ENCODE peak calls at places on chromosome 3, in five cellular contexts. One of them, this sample, is unnamed.
A peak's percentile ranks its signal among the peaks of the same experiment; 100 is the strongest.

GRCh38 chr3:3196148-3196861 is 16.8 kb upstream of the CRBN start:
- DNase-seq in tibial nerve: no peak
- DNase-seq in stomach: no peak
- DNase-seq in ovary: no peak
- DNase-seq in A549: peak; percentile 22
- DNase-seq in this sample: no peak

GRCh38 chr3:146912233-146913015 is 307.3 kb upstream of the PLSCR5 start:
- DNase-seq in tibial nerve: no peak
- DNase-seq in stomach: no peak
- DNase-seq in ovary: no peak
- DNase-seq in A549: no peak
- DNase-seq in this sample: no peak

GRCh38 chr3:195462308-195462610 is 19.4 kb upstream of the ACAP2 start:
- DNase-seq in tibial nerve: no peak
- DNase-seq in stomach: no peak
- DNase-seq in ovary: no peak
- DNase-seq in A549: no peak
- DNase-seq in this sample: no peak

GRCh38 chr3:105354429-105354828 is 12.3 kb upstream of the ALCAM start:
- DNase-seq in tibial nerve: no peak
- DNase-seq in stomach: no peak
- DNase-seq in ovary: no peak
- DNase-seq in A549: no peak
- DNase-seq in this sample: no peak

GRCh38 chr3:42149537-42150426 is 58.6 kb downstream of the TRAK1 start:
- DNase-seq in tibial nerve: no peak
- DNase-seq in stomach: peak; percentile 90
- DNase-seq in ovary: no peak
- DNase-seq in A549: peak; percentile 75
- DNase-seq in this sample: peak; percentile 82

GRCh38 chr3:48305396-48305795 is 28.1 kb downstream of the SPINK8 start:
- DNase-seq in tibial nerve: no peak
- DNase-seq in stomach: no peak
- DNase-seq in ovary: no peak
- DNase-seq in A549: no peak
- DNase-seq in this sample: no peak

GRCh38 chr3:142618917-142619401 is 22.8 kb downstream of the PLS1 start:
- DNase-seq in tibial nerve: no peak
- DNase-seq in stomach: peak; percentile 34
- DNase-seq in ovary: no peak
- DNase-seq in A549: peak; percentile 64
- DNase-seq in this sample: no peak

GRCh38 chr3:56064684-56065083 is 403.6 kb downstream of the ERC2 start:
- DNase-seq in tibial nerve: no peak
- DNase-seq in stomach: no peak
- DNase-seq in ovary: no peak
- DNase-seq in A549: peak; percentile 19
- DNase-seq in this sample: no peak

GRCh38 chr3:63450634-63451363 is 172.7 kb downstream of the SYNPR start:
- DNase-seq in tibial nerve: no peak
- DNase-seq in stomach: no peak
- DNase-seq in ovary: no peak
- DNase-seq in A549: no peak
- DNase-seq in this sample: no peak

GRCh38 chr3:49132437-49133225 is at the start of gene LAMB2:
- DNase-seq in tibial nerve: peak; percentile 80
- DNase-seq in stomach: peak; percentile 77
- DNase-seq in ovary: peak; percentile 77
- DNase-seq in A549: peak; percentile 67
- DNase-seq in this sample: peak; percentile 73

GRCh38 chr3:147119346-147119745 is 287.0 kb downstream of the ZIC4 start:
- DNase-seq in tibial nerve: no peak
- DNase-seq in stomach: no peak
- DNase-seq in ovary: no peak
- DNase-seq in A549: no peak
- DNase-seq in this sample: no peak

GRCh38 chr3:52525666-52526065 is 8.0 kb downstream of the NT5DC2 start:
- DNase-seq in tibial nerve: no peak
- DNase-seq in stomach: no peak
- DNase-seq in ovary: no peak
- DNase-seq in A549: no peak
- DNase-seq in this sample: no peak

GRCh38 chr3:83928391-83928790 is 1030.4 kb upstream of the CADM2 start:
- DNase-seq in tibial nerve: no peak
- DNase-seq in stomach: no peak
- DNase-seq in ovary: no peak
- DNase-seq in A549: peak; percentile 60
- DNase-seq in this sample: no peak

GRCh38 chr3:159860727-159861126 is 127.9 kb upstream of the IL12A start:
- DNase-seq in tibial nerve: no peak
- DNase-seq in stomach: no peak
- DNase-seq in ovary: no peak
- DNase-seq in A549: no peak
- DNase-seq in this sample: no peak

GRCh38 chr3:29346828-29347227 is 66.0 kb downstream of the RBMS3 start:
- DNase-seq in tibial nerve: no peak
- DNase-seq in stomach: no peak
- DNase-seq in ovary: no peak
- DNase-seq in A549: no peak
- DNase-seq in this sample: no peak

GRCh38 chr3:39232859-39233258 is 40.5 kb upstream of the XIRP1 start:
- DNase-seq in tibial nerve: no peak
- DNase-seq in stomach: no peak
- DNase-seq in ovary: no peak
- DNase-seq in A549: no peak
- DNase-seq in this sample: no peak

GRCh38 chr3:170044280-170044679 is 6.5 kb downstream of the GPR160 start:
- DNase-seq in tibial nerve: no peak
- DNase-seq in stomach: no peak
- DNase-seq in ovary: no peak
- DNase-seq in A549: no peak
- DNase-seq in this sample: no peak

GRCh38 chr3:141146979-141147470 is 84.6 kb upstream of the PXYLP1 start:
- DNase-seq in tibial nerve: no peak
- DNase-seq in stomach: no peak
- DNase-seq in ovary: no peak
- DNase-seq in A549: no peak
- DNase-seq in this sample: no peak

GRCh38 chr3:183485585-183485984 is 57.2 kb upstream of the MCF2L2 start:
- DNase-seq in tibial nerve: no peak
- DNase-seq in stomach: no peak
- DNase-seq in ovary: no peak
- DNase-seq in A549: no peak
- DNase-seq in this sample: no peak

GRCh38 chr3:21894459-21895083 is 143.6 kb upstream of the ZNF385D start:
- DNase-seq in tibial nerve: peak; percentile 37
- DNase-seq in stomach: no peak
- DNase-seq in ovary: no peak
- DNase-seq in A549: peak; percentile 5
- DNase-seq in this sample: no peak

GRCh38 chr3:48180530-48181253 is 7.5 kb downstream of the CDC25A start:
- DNase-seq in tibial nerve: no peak
- DNase-seq in stomach: no peak
- DNase-seq in ovary: no peak
- DNase-seq in A549: no peak
- DNase-seq in this sample: peak; percentile 33

GRCh38 chr3:171807129-171807675 is 3.1 kb downstream of the PLD1 start:
- DNase-seq in tibial nerve: no peak
- DNase-seq in stomach: no peak
- DNase-seq in ovary: no peak
- DNase-seq in A549: no peak
- DNase-seq in this sample: no peak

GRCh38 chr3:171806200-171807128 is 3.8 kb downstream of the PLD1 start:
- DNase-seq in tibial nerve: no peak
- DNase-seq in stomach: no peak
- DNase-seq in ovary: no peak
- DNase-seq in A549: peak; percentile 90
- DNase-seq in this sample: no peak

GRCh38 chr3:171809513-171810277 is 588 bp downstream of the PLD1 start:
- DNase-seq in tibial nerve: peak; percentile 72
- DNase-seq in stomach: peak; percentile 68
- DNase-seq in ovary: peak; percentile 73
- DNase-seq in A549: peak; percentile 77
- DNase-seq in this sample: peak; percentile 84

GRCh38 chr3:171805687-171806086 is 4.6 kb downstream of the PLD1 start:
- DNase-seq in tibial nerve: no peak
- DNase-seq in stomach: no peak
- DNase-seq in ovary: no peak
- DNase-seq in A549: no peak
- DNase-seq in this sample: no peak

DNA sequence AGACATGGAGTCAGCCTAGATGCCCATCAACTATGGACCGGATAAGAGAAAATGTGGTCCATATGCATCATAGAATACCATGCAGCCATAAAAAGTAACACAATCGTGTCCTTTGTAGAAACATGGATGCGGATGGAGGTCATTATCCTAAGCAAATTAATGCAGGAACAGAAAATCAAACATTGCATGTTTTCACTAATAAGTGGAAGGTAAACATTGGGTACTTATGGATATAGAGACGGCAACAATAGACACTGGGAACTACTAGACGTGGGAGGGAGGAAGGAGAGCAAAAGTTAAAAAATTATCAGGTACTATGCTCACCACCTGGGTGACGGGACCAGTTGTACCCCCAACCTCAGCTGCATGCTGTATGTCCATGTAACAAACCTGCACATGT is 2.5 kb downstream of the PLD1 start:
- DNase-seq in tibial nerve: no peak
- DNase-seq in stomach: no peak
- DNase-seq in ovary: no peak
- DNase-seq in A549: no peak
- DNase-seq in this sample: no peak
- H3K4me1 ChIP-seq in tibial nerve: peaks cover 23% of the 10 kb centered on the region
- H3K4me1 ChIP-seq in stomach: peaks cover 54% of the 10 kb centered on the region
- H3K4me1 ChIP-seq in ovary: peaks cover 16% of the 10 kb centered on the region
- H3K4me1 ChIP-seq in A549: peaks cover 63% of the 10 kb centered on the region
- H3K4me1 ChIP-seq in this sample: peaks cover 42% of the 10 kb centered on the region

DNA sequence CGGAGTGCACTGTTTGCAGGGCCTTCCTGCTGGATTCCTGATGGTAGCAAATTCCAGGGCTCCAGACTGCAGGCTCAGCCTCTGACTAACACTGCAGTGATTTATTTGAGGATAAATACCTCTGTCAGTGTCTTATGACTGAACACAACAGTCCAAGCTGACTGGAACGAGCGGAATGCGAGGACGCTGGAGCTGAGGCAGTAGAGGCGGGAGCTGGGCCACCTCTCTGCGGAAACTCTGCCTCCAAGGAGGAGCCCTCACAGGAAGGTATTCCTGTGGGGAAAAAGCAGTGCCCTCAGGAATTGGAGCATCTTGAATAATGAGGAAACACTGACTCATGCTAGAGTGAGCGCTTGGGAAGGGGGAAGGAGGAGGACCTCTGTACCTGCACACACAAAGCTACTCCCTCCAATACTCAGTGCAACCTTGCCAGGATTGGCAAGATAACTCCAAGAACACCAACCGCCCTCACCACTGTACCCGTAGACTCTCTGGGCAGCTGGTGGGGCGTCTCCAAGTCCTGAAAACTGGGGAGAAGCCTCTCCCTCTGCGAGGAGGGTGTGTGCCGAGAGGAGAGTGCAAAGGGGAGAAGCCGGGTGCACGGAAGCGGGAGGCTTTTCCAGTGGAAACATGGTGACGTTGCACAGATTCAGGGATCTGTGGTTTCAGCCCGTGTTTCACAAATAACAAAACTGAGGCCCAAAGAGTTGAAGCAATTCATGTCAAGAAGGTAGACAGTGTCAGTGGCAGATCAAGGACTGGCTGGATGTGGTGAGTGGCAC is 43.0 kb downstream of the VGLL4 start:
- DNase-seq in tibial nerve: no peak
- DNase-seq in stomach: peak; percentile 57
- DNase-seq in ovary: peak; percentile 81
- DNase-seq in A549: peak; percentile 93
- DNase-seq in this sample: no peak
- TF ChIP-seq EP300 in tibial nerve: peak; percentile 76
- TF ChIP-seq EP300 in stomach: no peak
- TF ChIP-seq EP300 in ovary: no peak
- TF ChIP-seq EP300 in A549: no peak
- TF ChIP-seq EP300 in this sample: no peak

GRCh38 chr3:181354140-181354539 is 357.6 kb upstream of the SOX2 start:
- DNase-seq in tibial nerve: no peak
- DNase-seq in stomach: no peak
- DNase-seq in ovary: no peak
- DNase-seq in A549: no peak
- DNase-seq in this sample: no peak

GRCh38 chr3:181358060-181358459 is 353.7 kb upstream of the SOX2 start:
- DNase-seq in tibial nerve: no peak
- DNase-seq in stomach: no peak
- DNase-seq in ovary: no peak
- DNase-seq in A549: no peak
- DNase-seq in this sample: no peak

GRCh38 chr3:181362378-181362777 is 349.3 kb upstream of the SOX2 start:
- DNase-seq in tibial nerve: no peak
- DNase-seq in stomach: no peak
- DNase-seq in ovary: no peak
- DNase-seq in A549: no peak
- DNase-seq in this sample: no peak

GRCh38 chr3:181363231-181363630 is 348.5 kb upstream of the SOX2 start:
- DNase-seq in tibial nerve: no peak
- DNase-seq in stomach: no peak
- DNase-seq in ovary: no peak
- DNase-seq in A549: no peak
- DNase-seq in this sample: no peak

DNA sequence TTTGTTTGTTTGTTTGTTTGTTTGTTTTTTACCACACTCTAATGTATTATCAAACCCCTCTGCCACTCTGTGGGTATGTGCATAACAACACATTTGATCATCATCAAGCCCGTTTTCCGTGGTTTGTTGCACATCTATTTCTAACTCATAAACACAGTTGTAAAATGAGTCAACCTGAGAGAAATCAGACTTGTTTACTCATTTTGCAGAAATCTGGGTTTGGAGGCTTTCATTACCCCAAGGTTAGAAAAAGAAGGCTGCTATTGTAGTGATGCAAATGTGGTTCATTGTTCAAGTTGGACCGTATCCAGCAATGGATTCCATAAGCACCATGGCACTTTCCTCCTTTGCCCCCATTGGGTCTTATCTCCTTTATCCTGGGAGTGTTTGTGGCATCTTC is 353.2 kb upstream of the SOX2 start:
- DNase-seq in tibial nerve: no peak
- DNase-seq in stomach: no peak
- DNase-seq in ovary: no peak
- DNase-seq in A549: no peak
- DNase-seq in this sample: no peak
- H3K4me3 ChIP-seq in tibial nerve: no peak overlapping the region
- H3K4me3 ChIP-seq in stomach: no peak overlapping the region
- H3K4me3 ChIP-seq in ovary: no peak overlapping the region
- H3K4me3 ChIP-seq in A549: no peak overlapping the region
- H3K4me3 ChIP-seq in this sample: no peak overlapping the region

GRCh38 chr3:66425032-66425431 is 75.8 kb downstream of the LRIG1 start:
- DNase-seq in tibial nerve: peak; percentile 64
- DNase-seq in stomach: no peak
- DNase-seq in ovary: peak; percentile 88
- DNase-seq in A549: no peak
- DNase-seq in this sample: no peak
- H3K4me1 ChIP-seq in tibial nerve: peaks cover 13% of the 10 kb centered on the region
- H3K4me1 ChIP-seq in stomach: peaks cover 74% of the 10 kb centered on the region
- H3K4me1 ChIP-seq in ovary: peaks cover 27% of the 10 kb centered on the region
- H3K4me1 ChIP-seq in A549: peaks cover 14% of the 10 kb centered on the region
- H3K4me1 ChIP-seq in this sample: peaks cover 25% of the 10 kb centered on the region

GRCh38 chr3:127206154-127206553 is 13.2 kb downstream of the PRR23E start:
- DNase-seq in tibial nerve: no peak
- DNase-seq in stomach: peak; percentile 20
- DNase-seq in ovary: no peak
- DNase-seq in A549: no peak
- DNase-seq in this sample: no peak
- TF ChIP-seq EP300 in tibial nerve: no peak
- TF ChIP-seq EP300 in stomach: no peak
- TF ChIP-seq EP300 in ovary: no peak
- TF ChIP-seq EP300 in A549: no peak
- TF ChIP-seq EP300 in this sample: no peak

GRCh38 chr3:114834175-114834940 is 312.7 kb downstream of the ZBTB20 start:
- DNase-seq in tibial nerve: no peak
- DNase-seq in stomach: no peak
- DNase-seq in ovary: no peak
- DNase-seq in A549: no peak
- DNase-seq in this sample: no peak
- H3K4me3 ChIP-seq in tibial nerve: no peak overlapping the region
- H3K4me3 ChIP-seq in stomach: no peak overlapping the region
- H3K4me3 ChIP-seq in ovary: no peak overlapping the region
- H3K4me3 ChIP-seq in A549: no peak overlapping the region
- H3K4me3 ChIP-seq in this sample: no peak overlapping the region